ENCODE peak calls at places on chromosome 11, in nine cellular contexts. S, Y, U, J, X, D, K, E and W are unnamed samples.

GRCh38 chr11:117717485-117718314 is 79.3 kb downstream of the DSCAML1 start:
- DNase-seq in U (no peak), Y (no peak), D (no peak), E (peak), J (no peak), K (no peak), S (no peak), X (peak), W (no peak)

GRCh38 chr11:69040581-69041260 is 8.0 kb upstream of the TPCN2 start:
- DNase-seq in S (no peak), Y (no peak), D (peak), X (no peak), U (no peak), K (no peak), J (peak), E (no peak), W (no peak)

GRCh38 chr11:11777897-11778296 is 63.9 kb upstream of the USP47 start:
- DNase-seq in Y (no peak), J (no peak), E (no peak), S (no peak), U (no peak), X (no peak), D (no peak), K (no peak), W (no peak)

GRCh38 chr11:117232022-117232878 is at the start of the genes PCSK7 and RNF214:
- DNase-seq in K (peak), E (peak), D (no peak), X (peak), S (peak), J (peak), Y (peak), U (peak), W (peak)

GRCh38 chr11:12499071-12499470 is 121.7 kb downstream of the PARVA start:
- DNase-seq in K (no peak), D (no peak), J (no peak), U (no peak), Y (no peak), X (no peak), S (no peak), E (no peak), W (no peak)

GRCh38 chr11:73366265-73366610 is 10.0 kb upstream of the RELT start:
- DNase-seq in X (no peak), K (no peak), E (no peak), S (no peak), J (no peak), U (no peak), Y (no peak), D (no peak), W (no peak)

GRCh38 chr11:110759972-110760381 is 47.7 kb upstream of the ARHGAP20 start:
- DNase-seq in D (peak), U (no peak), X (peak), S (no peak), J (no peak), Y (no peak), E (no peak), K (no peak), W (no peak)

GRCh38 chr11:118893662-118894061 is 10.0 kb downstream of the CXCR5 start:
- DNase-seq in D (no peak), X (no peak), J (no peak), U (no peak), Y (peak), E (no peak), K (no peak), S (no peak), W (no peak)

GRCh38 chr11:131982154-131982553 is 611.7 kb downstream of the NTM start:
- DNase-seq in Y (no peak), E (no peak), S (no peak), J (no peak), U (no peak), X (no peak), K (no peak), D (no peak), W (no peak)

GRCh38 chr11:120869516-120870011 is 154.3 kb upstream of the TBCEL start:
- DNase-seq in E (no peak), D (no peak), S (no peak), J (no peak), U (peak), K (no peak), Y (no peak), X (no peak), W (no peak)

GRCh38 chr11:3994030-3994640 is 100.5 kb upstream of the RRM1 start:
- DNase-seq in S (no peak), E (no peak), X (no peak), U (no peak), J (no peak), K (no peak), Y (no peak), D (no peak), W (no peak)
- H3K4me3 ChIP-seq in S (no peak), E (no peak), X (no peak), U (no peak), J (no peak), K (no peak), Y (no peak), D (no peak), W (no peak)

DNA sequence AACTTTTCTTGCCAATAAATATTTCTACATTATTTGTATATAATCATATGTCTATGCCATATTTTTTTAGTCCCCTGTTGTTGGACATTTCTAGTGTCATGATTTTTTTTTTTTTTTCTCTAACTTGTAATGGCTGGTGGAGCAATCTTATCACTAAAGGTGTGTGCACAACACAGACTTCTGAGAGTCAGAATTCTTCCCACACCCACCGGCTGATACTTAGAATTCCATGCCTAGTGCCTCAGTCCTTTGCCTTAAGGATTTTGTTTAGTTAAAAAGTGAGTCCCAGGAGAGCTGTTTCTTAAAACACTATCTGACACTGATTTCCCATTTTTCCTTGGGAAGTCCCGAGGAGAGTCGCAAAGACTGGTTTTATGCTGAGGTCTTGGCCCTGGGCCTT is 87.7 kb upstream of the BARX2 start:
- DNase-seq in J (no peak), X (no peak), E (no peak), Y (no peak), S (no peak), U (no peak), K (no peak), D (no peak), W (no peak)
- H3K4me3 ChIP-seq in J (no peak), X (no peak), E (no peak), Y (no peak), S (no peak), U (no peak), K (no peak), D (no peak), W (no peak)

DNA sequence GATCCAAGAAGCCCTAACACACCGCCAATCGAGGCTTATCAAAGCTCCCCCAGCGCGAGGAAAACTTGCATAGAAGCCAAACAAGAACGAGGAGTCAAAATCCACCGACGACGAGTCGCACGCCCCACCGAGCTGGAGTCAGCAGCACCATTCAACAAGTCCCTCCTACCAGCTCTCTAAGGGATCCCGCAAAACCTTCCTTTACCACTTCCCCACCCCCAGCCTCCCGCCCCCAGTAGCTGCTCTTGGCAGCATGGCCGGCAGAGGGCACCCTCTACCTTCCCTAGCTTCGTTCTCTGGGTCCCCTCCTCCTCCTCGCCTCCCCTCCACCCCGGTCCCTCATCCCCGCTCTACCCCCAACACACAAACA is 1.4 kb downstream of the BDNF start:
- DNase-seq in E (peak), D (peak), K (peak), Y (peak), X (peak), S (peak), U (peak), J (peak), W (peak)
- H3K4me3 ChIP-seq in E (peak), D (peak), K (peak), Y (peak), X (peak), S (no peak), U (no peak), J (peak), W (no peak)

DNA sequence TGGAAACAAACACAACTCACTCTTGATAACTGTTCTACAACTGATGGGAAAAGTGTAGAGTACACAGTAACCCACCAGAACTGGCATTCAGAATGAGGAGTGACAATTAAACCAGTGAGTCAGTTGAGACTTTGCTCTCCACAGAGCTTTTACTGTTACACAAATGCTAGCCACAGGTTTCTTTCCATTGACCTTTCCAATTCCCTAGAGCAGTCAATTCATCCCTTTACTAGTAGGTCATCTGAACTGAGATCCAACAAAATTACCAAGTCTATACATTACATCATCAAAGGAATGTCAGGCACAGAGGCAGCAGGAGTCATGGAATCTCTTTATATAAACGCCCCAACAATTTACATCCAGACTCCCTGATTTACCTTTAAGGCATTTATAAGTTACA is 65.9 kb downstream of the PHF21A start:
- DNase-seq in K (no peak), U (no peak), J (peak), S (no peak), X (peak), D (peak), Y (no peak), E (no peak), W (no peak)
- H3K4me3 ChIP-seq in K (no peak), U (no peak), J (no peak), S (no peak), X (no peak), D (no peak), Y (no peak), E (no peak), W (no peak)

DNA sequence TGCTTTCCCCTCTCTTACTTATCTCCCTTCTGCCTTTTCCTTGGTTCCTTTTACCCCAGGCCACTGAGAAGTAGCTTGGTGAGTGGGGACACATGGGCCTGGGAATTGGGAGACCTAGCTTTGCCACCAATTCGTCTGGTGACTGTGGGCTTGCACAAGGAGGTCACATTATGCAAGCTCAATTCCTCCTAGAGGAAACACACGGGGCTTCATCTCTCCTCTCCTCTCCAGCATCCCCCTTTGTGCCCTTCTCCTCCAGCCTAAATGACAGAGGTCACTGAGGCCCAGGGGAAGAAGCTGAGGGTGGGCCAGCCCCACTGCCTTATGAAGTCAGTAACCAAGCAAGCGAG is 2.2 kb downstream of the CLCF1 start:
- DNase-seq in X (no peak), D (no peak), S (no peak), Y (no peak), U (no peak), J (no peak), K (no peak), E (no peak), W (no peak)
- H3K4me3 ChIP-seq in X (no peak), D (peak), S (no peak), Y (no peak), U (no peak), J (peak), K (no peak), E (no peak), W (no peak)

DNA sequence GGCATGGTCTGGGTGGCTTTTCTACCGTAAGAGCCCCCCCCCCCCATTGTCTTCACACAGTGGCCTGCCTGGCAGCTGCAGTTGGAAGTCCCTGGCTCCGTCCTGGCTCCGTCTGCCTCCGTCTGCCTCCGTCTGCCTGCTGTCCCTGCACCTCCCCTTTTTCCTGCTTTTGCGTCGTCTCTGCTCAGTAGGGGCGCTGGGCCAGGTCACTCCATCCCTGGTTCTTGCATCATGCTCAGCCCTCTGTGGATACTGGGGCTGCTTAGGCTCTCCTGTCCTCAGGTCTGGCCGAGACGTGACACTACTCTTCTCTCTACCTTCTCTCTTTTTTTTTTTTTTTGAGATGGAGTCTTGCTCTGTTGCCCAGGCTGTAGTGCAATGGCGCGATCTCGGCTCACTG is 27.8 kb downstream of the AP2A2 start:
- DNase-seq in E (no peak), J (no peak), D (no peak), U (no peak), K (no peak), S (no peak), X (no peak), Y (no peak), W (no peak)
- H3K4me3 ChIP-seq in E (no peak), J (no peak), D (no peak), U (no peak), K (no peak), S (no peak), X (no peak), Y (no peak), W (no peak)